ENCODE peak calls at places on chromosomes 4 and X, in nine cellular contexts. F, A, X, S, U, E, W, Q and L are unnamed samples.

GRCh38 chr4:169115897-169116254 is 105.8 kb upstream of the CBR4 start:
- DNase-seq in F (peak), A (peak), X (no peak), S (no peak), U (peak), E (no peak), W (no peak), Q (no peak), L (peak)

GRCh38 chrX:9542106-9542764 is 77.4 kb downstream of the TBL1X start:
- DNase-seq in F (no peak), A (no peak), X (no peak), S (no peak), U (no peak), E (no peak), W (no peak), Q (no peak), L (no peak)

GRCh38 chr4:40972722-40973121 is 223.0 kb downstream of the NSUN7 start:
- DNase-seq in F (no peak), A (no peak), X (no peak), S (no peak), U (peak), E (no peak), W (no peak), Q (no peak), L (no peak)

GRCh38 chrX:352582-353314 is 34.0 kb downstream of the PPP2R3B start:
- DNase-seq in F (no peak), A (no peak), X (peak), S (no peak), U (no peak), E (peak), W (peak), Q (no peak), L (no peak)

GRCh38 chrX:14920196-14920595 is 47.0 kb downstream of the MOSPD2 start:
- DNase-seq in F (no peak), A (no peak), X (no peak), S (no peak), U (peak), E (no peak), W (no peak), Q (no peak), L (no peak)

GRCh38 chrX:29478336-29479069 is 736.9 kb upstream of the MAGEB2 start:
- DNase-seq in F (peak), A (peak), X (no peak), S (no peak), U (peak), E (no peak), W (no peak), Q (peak), L (no peak)

GRCh38 chr4:145278341-145279121 is 98.1 kb upstream of the OTUD4 start:
- DNase-seq in F (peak), A (no peak), X (no peak), S (no peak), U (peak), E (no peak), W (no peak), Q (no peak), L (no peak)

GRCh38 chrX:13598877-13599276 is 29.5 kb downstream of the EGFL6 start:
- DNase-seq in F (no peak), A (no peak), X (no peak), S (no peak), U (peak), E (no peak), W (no peak), Q (peak), L (no peak)

GRCh38 chr4:140996757-140997156 is 136.5 kb downstream of the RNF150 start:
- DNase-seq in F (no peak), A (no peak), X (no peak), S (no peak), U (peak), E (no peak), W (no peak), Q (no peak), L (no peak)

GRCh38 chr4:36351082-36351666 is 69.8 kb downstream of the DTHD1 start:
- DNase-seq in F (peak), A (peak), X (no peak), S (peak), U (peak), E (no peak), W (peak), Q (peak), L (no peak)

DNA sequence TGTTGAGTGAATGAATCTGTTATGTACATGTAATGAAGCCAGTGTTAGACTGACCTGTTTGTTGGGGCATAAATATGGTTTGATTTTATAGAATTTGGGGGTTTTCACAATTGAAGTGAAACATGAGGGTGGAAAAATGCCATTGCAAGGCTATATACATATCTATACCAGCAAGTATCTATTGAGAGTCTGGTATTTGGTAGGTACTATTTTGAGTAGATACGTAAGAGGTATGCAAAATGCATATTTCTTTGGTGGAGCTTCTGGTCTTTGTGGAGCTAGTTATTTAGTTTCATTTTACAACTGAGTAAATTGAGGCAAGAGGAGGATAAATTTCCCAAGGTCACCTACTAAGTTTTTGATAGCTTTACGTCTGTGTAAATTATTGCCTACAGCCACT is 7.3 kb upstream of the RUFY3 start:
- DNase-seq in F (no peak), A (no peak), X (no peak), S (no peak), U (no peak), E (no peak), W (no peak), Q (no peak), L (no peak)
- H3K27ac ChIP-seq in F (no peak), A (no peak), X (no peak), S (peak), U (no peak), E (peak), W (peak), Q (peak), L (peak)

DNA sequence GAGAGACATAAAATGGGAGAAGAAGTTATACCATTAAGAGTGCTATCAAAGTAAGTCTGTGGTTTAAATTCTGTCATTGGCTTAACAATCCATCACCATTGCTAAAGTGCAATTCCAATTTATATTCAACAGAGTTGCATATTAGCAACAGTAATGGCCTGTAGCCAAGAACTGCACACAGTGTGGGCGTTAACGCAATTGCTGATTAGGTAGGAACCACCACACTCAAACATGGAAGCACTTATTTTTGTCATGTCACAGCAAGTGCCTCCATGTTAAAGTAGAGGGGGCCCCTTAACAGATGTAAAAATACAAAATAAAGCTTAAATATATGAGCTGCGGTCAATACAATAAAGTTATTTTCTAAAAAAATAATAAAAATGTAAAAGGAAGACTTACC is 10.8 kb downstream of the LARP7 start:
- DNase-seq in F (no peak), A (no peak), X (no peak), S (no peak), U (no peak), E (no peak), W (no peak), Q (no peak), L (no peak)
- TF ChIP-seq CTCF in F (no peak), A (no peak), X (no peak), S (no peak), U (no peak), E (no peak), W (no peak), Q (no peak), L (no peak)

GRCh38 chr4:51855751-51856150 is 12.8 kb downstream of the DCUN1D4 start:
- DNase-seq in F (no peak), A (peak), X (no peak), S (no peak), U (no peak), E (no peak), W (no peak), Q (no peak), L (no peak)

GRCh38 chr4:51858605-51859211 is 15.8 kb downstream of the DCUN1D4 start:
- DNase-seq in F (no peak), A (no peak), X (no peak), S (no peak), U (peak), E (no peak), W (no peak), Q (no peak), L (no peak)

GRCh38 chr4:51853027-51853682 is 10.2 kb downstream of the DCUN1D4 start:
- DNase-seq in F (no peak), A (no peak), X (no peak), S (no peak), U (peak), E (no peak), W (no peak), Q (no peak), L (no peak)

GRCh38 chr4:51851937-51852290 is 9.0 kb downstream of the DCUN1D4 start:
- DNase-seq in F (no peak), A (no peak), X (no peak), S (no peak), U (no peak), E (no peak), W (no peak), Q (no peak), L (no peak)

DNA sequence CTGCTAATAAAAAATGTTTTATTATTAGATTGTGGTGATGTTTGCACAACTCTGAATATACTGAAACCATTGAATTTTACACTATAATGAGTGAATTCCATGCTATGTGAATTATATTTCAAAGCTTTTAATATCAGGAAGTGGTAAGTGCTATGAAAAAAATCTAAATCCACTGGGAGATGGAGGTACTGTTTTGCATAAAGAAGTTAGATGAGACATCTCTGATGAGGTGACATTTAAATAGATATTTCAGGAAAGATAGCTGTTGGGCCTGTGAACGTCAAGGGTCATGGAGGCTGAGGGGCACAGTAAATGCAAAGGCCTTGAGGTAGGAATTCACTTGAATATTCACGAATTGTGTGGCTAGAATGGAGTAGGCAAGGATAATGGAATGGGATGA is 12.3 kb downstream of the DCUN1D4 start:
- DNase-seq in F (no peak), A (no peak), X (no peak), S (no peak), U (no peak), E (no peak), W (no peak), Q (no peak), L (no peak)
- H3K27ac ChIP-seq in F (no peak), A (no peak), X (no peak), S (no peak), U (no peak), E (no peak), W (no peak), Q (no peak), L (no peak)

GRCh38 chr4:12595986-12596385 is 888.2 kb downstream of the RAB28 start:
- DNase-seq in F (no peak), A (no peak), X (no peak), S (no peak), U (no peak), E (no peak), W (no peak), Q (no peak), L (no peak)
- TF ChIP-seq CTCF in F (no peak), A (no peak), X (no peak), S (no peak), U (no peak), E (no peak), W (no peak), Q (no peak), L (no peak)

GRCh38 chrX:134241960-134242619 is 5.1 kb downstream of the CCDC160 start:
- DNase-seq in F (no peak), A (no peak), X (no peak), S (no peak), U (no peak), E (no peak), W (no peak), Q (no peak), L (no peak)
- H3K27ac ChIP-seq in F (no peak), A (no peak), X (no peak), S (no peak), U (no peak), E (no peak), W (no peak), Q (no peak), L (no peak)

DNA sequence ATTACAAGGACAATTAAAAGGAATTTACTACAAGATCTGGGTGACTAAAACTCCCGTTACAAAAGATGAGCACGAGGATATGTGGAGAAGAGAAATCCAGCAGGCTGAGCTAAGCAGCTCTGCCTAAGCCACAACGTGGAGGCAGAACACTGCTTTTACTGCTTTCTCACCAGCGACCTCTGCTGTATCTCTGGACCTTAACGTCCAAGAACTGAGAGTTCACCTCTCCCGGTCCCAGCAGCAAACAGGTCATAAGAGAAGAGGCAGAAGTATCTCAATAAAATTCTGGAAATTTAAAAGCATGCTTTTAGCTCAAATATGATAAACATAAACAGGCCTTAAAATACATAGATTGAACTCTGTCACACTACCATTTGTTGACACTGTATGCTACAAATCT is 81.0 kb downstream of the ADGRA3 start:
- DNase-seq in F (peak), A (peak), X (no peak), S (no peak), U (peak), E (no peak), W (no peak), Q (no peak), L (peak)
- TF ChIP-seq CTCF in F (no peak), A (no peak), X (peak), S (peak), U (peak), E (peak), W (no peak), Q (peak), L (peak)

GRCh38 chr4:6751611-6752485 is 30.7 kb upstream of the KIAA0232 start:
- DNase-seq in F (no peak), A (no peak), X (no peak), S (no peak), U (peak), E (no peak), W (no peak), Q (no peak), L (no peak)
- H3K27ac ChIP-seq in F (peak), A (no peak), X (no peak), S (no peak), U (no peak), E (no peak), W (peak), Q (peak), L (no peak)

DNA sequence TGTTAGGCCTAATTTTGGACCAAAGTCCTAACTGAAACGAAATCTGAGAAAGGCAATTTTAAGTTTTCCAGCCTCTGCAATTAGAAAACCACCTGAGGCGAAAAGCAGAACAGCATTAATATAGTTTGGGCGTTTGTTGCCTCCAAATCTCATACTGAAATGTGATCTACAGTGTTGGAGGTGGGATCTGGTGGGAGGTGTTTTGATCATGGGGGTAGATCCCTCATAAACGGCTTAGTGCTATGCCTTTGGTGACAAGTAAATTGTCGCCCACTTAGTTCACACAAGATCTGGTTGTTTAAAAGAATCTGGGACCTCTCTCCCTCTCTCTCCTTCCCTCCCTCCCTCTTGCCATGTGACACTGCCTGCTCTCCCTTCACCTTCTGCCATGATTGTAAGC is 5.7 kb downstream of the FAM241A start:
- DNase-seq in F (no peak), A (no peak), X (no peak), S (no peak), U (no peak), E (no peak), W (no peak), Q (no peak), L (no peak)
- TF ChIP-seq CTCF in F (no peak), A (no peak), X (no peak), S (no peak), U (no peak), E (no peak), W (no peak), Q (no peak), L (no peak)